ENCODE peak calls at places on chromosomes 4 and X, in four cellular contexts. One of them, this sample, is unnamed.

GRCh38 chr4:108825737-108826136 is 62.9 kb upstream of the ETNPPL start:
- DNase-seq in fibroblast of mammary gland: no peak
- DNase-seq in activated CD4-positive, alpha-beta T cell treated with anti-CD3 and anti-CD28 coated beads, Interleukin-2, amount 10 ng/mL, durations not matched to agents 7 days and 5 days: no peak
- DNase-seq in A549: no peak
- DNase-seq in this sample: no peak

GRCh38 chrX:126820700-126821420 is 1.3 kb downstream of the PRR32 start:
- DNase-seq in fibroblast of mammary gland: no peak
- DNase-seq in activated CD4-positive, alpha-beta T cell treated with anti-CD3 and anti-CD28 coated beads, Interleukin-2, amount 10 ng/mL, durations not matched to agents 7 days and 5 days: no peak
- DNase-seq in A549: no peak
- DNase-seq in this sample: peak

GRCh38 chr4:143391895-143392294 is 55.2 kb downstream of the GAB1 start:
- DNase-seq in fibroblast of mammary gland: peak
- DNase-seq in activated CD4-positive, alpha-beta T cell treated with anti-CD3 and anti-CD28 coated beads, Interleukin-2, amount 10 ng/mL, durations not matched to agents 7 days and 5 days: no peak
- DNase-seq in A549: no peak
- DNase-seq in this sample: no peak

GRCh38 chr4:93480452-93480851 is 348.1 kb upstream of the ATOH1 start:
- DNase-seq in fibroblast of mammary gland: no peak
- DNase-seq in activated CD4-positive, alpha-beta T cell treated with anti-CD3 and anti-CD28 coated beads, Interleukin-2, amount 10 ng/mL, durations not matched to agents 7 days and 5 days: no peak
- DNase-seq in A549: no peak
- DNase-seq in this sample: no peak

GRCh38 chrX:136623400-136623799 is 24.6 kb upstream of the CD40LG start:
- DNase-seq in fibroblast of mammary gland: no peak
- DNase-seq in activated CD4-positive, alpha-beta T cell treated with anti-CD3 and anti-CD28 coated beads, Interleukin-2, amount 10 ng/mL, durations not matched to agents 7 days and 5 days: no peak
- DNase-seq in A549: no peak
- DNase-seq in this sample: no peak

GRCh38 chr4:125043453-125043852 is 271.3 kb upstream of the FAT4 start:
- DNase-seq in fibroblast of mammary gland: peak
- DNase-seq in activated CD4-positive, alpha-beta T cell treated with anti-CD3 and anti-CD28 coated beads, Interleukin-2, amount 10 ng/mL, durations not matched to agents 7 days and 5 days: no peak
- DNase-seq in A549: no peak
- DNase-seq in this sample: no peak

GRCh38 chr4:36317731-36318130 is 36.3 kb downstream of the DTHD1 start:
- DNase-seq in fibroblast of mammary gland: no peak
- DNase-seq in activated CD4-positive, alpha-beta T cell treated with anti-CD3 and anti-CD28 coated beads, Interleukin-2, amount 10 ng/mL, durations not matched to agents 7 days and 5 days: no peak
- DNase-seq in A549: no peak
- DNase-seq in this sample: no peak

GRCh38 chrX:118974908-118975671 is 672 bp downstream of the LONRF3 start:
- DNase-seq in fibroblast of mammary gland: no peak
- DNase-seq in activated CD4-positive, alpha-beta T cell treated with anti-CD3 and anti-CD28 coated beads, Interleukin-2, amount 10 ng/mL, durations not matched to agents 7 days and 5 days: peak
- DNase-seq in A549: no peak
- DNase-seq in this sample: peak

GRCh38 chrX:6852869-6853268 is 294.6 kb upstream of the STS start:
- DNase-seq in fibroblast of mammary gland: no peak
- DNase-seq in activated CD4-positive, alpha-beta T cell treated with anti-CD3 and anti-CD28 coated beads, Interleukin-2, amount 10 ng/mL, durations not matched to agents 7 days and 5 days: no peak
- DNase-seq in A549: no peak
- DNase-seq in this sample: no peak

GRCh38 chr4:134200811-134201215 is 776 bp downstream of the PABPC4L start:
- DNase-seq in fibroblast of mammary gland: no peak
- DNase-seq in activated CD4-positive, alpha-beta T cell treated with anti-CD3 and anti-CD28 coated beads, Interleukin-2, amount 10 ng/mL, durations not matched to agents 7 days and 5 days: no peak
- DNase-seq in A549: no peak
- DNase-seq in this sample: no peak

GRCh38 chr4:78439328-78439727 is 112.2 kb upstream of the ANXA3 start:
- DNase-seq in fibroblast of mammary gland: no peak
- DNase-seq in activated CD4-positive, alpha-beta T cell treated with anti-CD3 and anti-CD28 coated beads, Interleukin-2, amount 10 ng/mL, durations not matched to agents 7 days and 5 days: no peak
- DNase-seq in A549: no peak
- DNase-seq in this sample: no peak

GRCh38 chr4:92270908-92271307 is 32.9 kb upstream of the GRID2 start:
- DNase-seq in fibroblast of mammary gland: no peak
- DNase-seq in activated CD4-positive, alpha-beta T cell treated with anti-CD3 and anti-CD28 coated beads, Interleukin-2, amount 10 ng/mL, durations not matched to agents 7 days and 5 days: no peak
- DNase-seq in A549: no peak
- DNase-seq in this sample: no peak

GRCh38 chr4:139458999-139459398 is 5.1 kb downstream of the RAB33B start:
- DNase-seq in fibroblast of mammary gland: peak
- DNase-seq in activated CD4-positive, alpha-beta T cell treated with anti-CD3 and anti-CD28 coated beads, Interleukin-2, amount 10 ng/mL, durations not matched to agents 7 days and 5 days: no peak
- DNase-seq in A549: no peak
- DNase-seq in this sample: no peak

GRCh38 chr4:124060261-124060918 is 652.1 kb downstream of the ANKRD50 start:
- DNase-seq in fibroblast of mammary gland: peak
- DNase-seq in activated CD4-positive, alpha-beta T cell treated with anti-CD3 and anti-CD28 coated beads, Interleukin-2, amount 10 ng/mL, durations not matched to agents 7 days and 5 days: no peak
- DNase-seq in A549: no peak
- DNase-seq in this sample: peak

This sample was measured in NCI-H2029.